ENCODE peak calls at places on chromosome 11, in six cellular contexts. One of them, this sample, is unnamed.

GRCh38 chr11:31919175-31919574 is 108.1 kb upstream of the PAX6 start:
- DNase-seq in IMR-90: no peak
- DNase-seq in Peyer's patch: no peak
- DNase-seq in NCI-H1092 treated with DMSO at 0.1 percent for 48 hours: no peak
- DNase-seq in H7: no peak
- DNase-seq in upper lobe of right lung: no peak
- DNase-seq in this sample: no peak

GRCh38 chr11:24760681-24761080 is 263.8 kb downstream of the LUZP2 start:
- DNase-seq in IMR-90: peak; percentile 30
- DNase-seq in upper lobe of right lung: no peak
- DNase-seq in Peyer's patch: no peak
- DNase-seq in H7: no peak
- DNase-seq in NCI-H1092 treated with DMSO at 0.1 percent for 48 hours: no peak
- DNase-seq in this sample: no peak

GRCh38 chr11:62487698-62488551 is 58.7 kb downstream of the AHNAK start:
- DNase-seq in NCI-H1092 treated with DMSO at 0.1 percent for 48 hours: peak; percentile 85
- DNase-seq in Peyer's patch: no peak
- DNase-seq in H7: no peak
- DNase-seq in upper lobe of right lung: no peak
- DNase-seq in IMR-90: no peak
- DNase-seq in this sample: no peak

GRCh38 chr11:125505518-125505917 is 9.5 kb upstream of the FEZ1 start:
- DNase-seq in H7: no peak
- DNase-seq in NCI-H1092 treated with DMSO at 0.1 percent for 48 hours: no peak
- DNase-seq in upper lobe of right lung: no peak
- DNase-seq in Peyer's patch: no peak
- DNase-seq in IMR-90: no peak
- DNase-seq in this sample: no peak

GRCh38 chr11:116981216-116981887 is 116.9 kb downstream of the SIK3 start:
- DNase-seq in Peyer's patch: no peak
- DNase-seq in NCI-H1092 treated with DMSO at 0.1 percent for 48 hours: no peak
- DNase-seq in H7: no peak
- DNase-seq in upper lobe of right lung: no peak
- DNase-seq in IMR-90: no peak
- DNase-seq in this sample: no peak

GRCh38 chr11:79439893-79440450 is 858 bp downstream of the TENM4 start:
- DNase-seq in Peyer's patch: no peak
- DNase-seq in NCI-H1092 treated with DMSO at 0.1 percent for 48 hours: peak; percentile 81
- DNase-seq in IMR-90: no peak
- DNase-seq in upper lobe of right lung: peak; percentile 67
- DNase-seq in H7: peak; percentile 82
- DNase-seq in this sample: peak; percentile 74

GRCh38 chr11:34618406-34618805 is 2.5 kb upstream of the EHF start:
- DNase-seq in Peyer's patch: no peak
- DNase-seq in upper lobe of right lung: no peak
- DNase-seq in NCI-H1092 treated with DMSO at 0.1 percent for 48 hours: no peak
- DNase-seq in H7: no peak
- DNase-seq in IMR-90: no peak
- DNase-seq in this sample: no peak

GRCh38 chr11:94545641-94546470 is 2.1 kb downstream of the FUT4 start:
- DNase-seq in H7: peak; percentile 34
- DNase-seq in Peyer's patch: no peak
- DNase-seq in NCI-H1092 treated with DMSO at 0.1 percent for 48 hours: no peak
- DNase-seq in upper lobe of right lung: no peak
- DNase-seq in IMR-90: no peak
- DNase-seq in this sample: no peak

GRCh38 chr11:7413961-7414728 is 71.2 kb upstream of the OLFML1 start:
- DNase-seq in Peyer's patch: no peak
- DNase-seq in NCI-H1092 treated with DMSO at 0.1 percent for 48 hours: no peak
- DNase-seq in IMR-90: no peak
- DNase-seq in H7: peak; percentile 17
- DNase-seq in upper lobe of right lung: no peak
- DNase-seq in this sample: no peak

GRCh38 chr11:107999759-108000455 is 8.8 kb upstream of the CUL5 start:
- DNase-seq in upper lobe of right lung: no peak
- DNase-seq in H7: peak; percentile 81
- DNase-seq in IMR-90: peak; percentile 28
- DNase-seq in Peyer's patch: no peak
- DNase-seq in NCI-H1092 treated with DMSO at 0.1 percent for 48 hours: peak; percentile 64
- DNase-seq in this sample: no peak

GRCh38 chr11:87125257-87125656 is 87.5 kb downstream of the TMEM135 start:
- DNase-seq in NCI-H1092 treated with DMSO at 0.1 percent for 48 hours: no peak
- DNase-seq in Peyer's patch: no peak
- DNase-seq in IMR-90: no peak
- DNase-seq in upper lobe of right lung: no peak
- DNase-seq in H7: no peak
- DNase-seq in this sample: no peak

GRCh38 chr11:110130642-110131238 is 37.5 kb downstream of the ZC3H12C start:
- DNase-seq in NCI-H1092 treated with DMSO at 0.1 percent for 48 hours: peak; percentile 98
- DNase-seq in Peyer's patch: no peak
- DNase-seq in IMR-90: peak; percentile 67
- DNase-seq in upper lobe of right lung: no peak
- DNase-seq in H7: no peak
- DNase-seq in this sample: peak; percentile 55

GRCh38 chr11:74696932-74697687 is 34.1 kb downstream of the CHRDL2 start:
- DNase-seq in Peyer's patch: peak; percentile 62
- DNase-seq in NCI-H1092 treated with DMSO at 0.1 percent for 48 hours: no peak
- DNase-seq in upper lobe of right lung: peak; percentile 90
- DNase-seq in H7: peak; percentile 79
- DNase-seq in IMR-90: peak; percentile 96
- DNase-seq in this sample: peak; percentile 96

GRCh38 chr11:37474889-37475288 is 876.9 kb upstream of the RAG2 start:
- DNase-seq in NCI-H1092 treated with DMSO at 0.1 percent for 48 hours: no peak
- DNase-seq in upper lobe of right lung: no peak
- DNase-seq in Peyer's patch: no peak
- DNase-seq in IMR-90: no peak
- DNase-seq in H7: no peak
- DNase-seq in this sample: no peak

GRCh38 chr11:102664001-102664752 is 39.0 kb upstream of the MMP20 start:
- DNase-seq in IMR-90: no peak
- DNase-seq in Peyer's patch: no peak
- DNase-seq in NCI-H1092 treated with DMSO at 0.1 percent for 48 hours: no peak
- DNase-seq in H7: no peak
- DNase-seq in upper lobe of right lung: no peak
- DNase-seq in this sample: no peak

GRCh38 chr11:111026241-111026640 is 219.3 kb upstream of the POU2AF2 start:
- DNase-seq in upper lobe of right lung: no peak
- DNase-seq in IMR-90: no peak
- DNase-seq in H7: no peak
- DNase-seq in NCI-H1092 treated with DMSO at 0.1 percent for 48 hours: no peak
- DNase-seq in Peyer's patch: no peak
- DNase-seq in this sample: no peak

GRCh38 chr11:64846998-64847666 is 2.7 kb upstream of the CDC42BPG start:
- DNase-seq in IMR-90: peak; percentile 80
- DNase-seq in Peyer's patch: peak; percentile 97
- DNase-seq in upper lobe of right lung: peak; percentile 97
- DNase-seq in H7: peak; percentile 98
- DNase-seq in NCI-H1092 treated with DMSO at 0.1 percent for 48 hours: peak; percentile 92
- DNase-seq in this sample: peak; percentile 98

This sample was measured in posterior vena cava.